ENCODE peak calls at places on chromosome 19, in four cellular contexts. One of them, this sample, is unnamed. For H3K4me1, the result is how much of the 10 kb centered on the place peaks cover.

GRCh38 chr19:45097776-45098520 is 5.0 kb downstream of the PPP1R37 start:
- DNase-seq in A549: peak
- DNase-seq in heart right ventricle: peak
- DNase-seq in fibroblast of lung: peak
- DNase-seq in this sample: peak

GRCh38 chr19:46710687-46711086 is 6.2 kb downstream of the PRKD2 start:
- DNase-seq in A549: no peak
- DNase-seq in fibroblast of lung: no peak
- DNase-seq in heart right ventricle: no peak
- DNase-seq in this sample: no peak

GRCh38 chr19:29154163-29154562 is 58.8 kb downstream of the UQCRFS1 start:
- DNase-seq in A549: no peak
- DNase-seq in heart right ventricle: no peak
- DNase-seq in fibroblast of lung: no peak
- DNase-seq in this sample: no peak

GRCh38 chr19:48400018-48400742 is 6.7 kb downstream of the GRIN2D start:
- DNase-seq in A549: peak
- DNase-seq in heart right ventricle: peak
- DNase-seq in fibroblast of lung: peak
- DNase-seq in this sample: peak

GRCh38 chr19:1411255-1412191 is 4.1 kb downstream of the DAZAP1 start:
- DNase-seq in heart right ventricle: peak
- DNase-seq in fibroblast of lung: peak
- DNase-seq in A549: no peak
- DNase-seq in this sample: no peak

GRCh38 chr19:12695997-12696365 is 450 bp downstream of the FBXW9 start:
- DNase-seq in A549: no peak
- DNase-seq in fibroblast of lung: no peak
- DNase-seq in heart right ventricle: no peak
- DNase-seq in this sample: no peak

GRCh38 chr19:29387586-29387985 is 138.2 kb upstream of the VSTM2B start:
- DNase-seq in fibroblast of lung: no peak
- DNase-seq in A549: no peak
- DNase-seq in heart right ventricle: no peak
- DNase-seq in this sample: no peak

GRCh38 chr19:53161123-53161522 is 2.3 kb upstream of the ZNF347 start:
- DNase-seq in heart right ventricle: no peak
- DNase-seq in fibroblast of lung: no peak
- DNase-seq in A549: no peak
- DNase-seq in this sample: no peak

GRCh38 chr19:6038634-6039405 is 60.9 kb upstream of the RANBP3 start:
- DNase-seq in heart right ventricle: no peak
- DNase-seq in fibroblast of lung: peak
- DNase-seq in A549: no peak
- DNase-seq in this sample: no peak

GRCh38 chr19:46386151-46386550 is 27.2 kb downstream of the CCDC8 start:
- DNase-seq in A549: no peak
- DNase-seq in heart right ventricle: no peak
- DNase-seq in fibroblast of lung: no peak
- DNase-seq in this sample: no peak

GRCh38 chr19:32677657-32678056 is 2.0 kb downstream of the RGS9BP start:
- DNase-seq in A549: no peak
- DNase-seq in heart right ventricle: no peak
- DNase-seq in fibroblast of lung: no peak
- DNase-seq in this sample: peak

GRCh38 chr19:48489608-48490216 is 20.5 kb downstream of the CYTH2 start:
- DNase-seq in heart right ventricle: peak
- DNase-seq in A549: peak
- DNase-seq in fibroblast of lung: peak
- DNase-seq in this sample: peak

GRCh38 chr19:44587863-44588752 is 25.3 kb upstream of the IGSF23 start:
- DNase-seq in fibroblast of lung: peak
- DNase-seq in heart right ventricle: no peak
- DNase-seq in A549: peak
- DNase-seq in this sample: peak

GRCh38 chr19:38831142-38831605 is 420 bp downstream of the ECH1 start:
- DNase-seq in A549: peak
- DNase-seq in fibroblast of lung: peak
- DNase-seq in heart right ventricle: peak
- DNase-seq in this sample: peak

GRCh38 chr19:3175761-3176714 is 2.5 kb upstream of the S1PR4 start:
- DNase-seq in heart right ventricle: no peak
- DNase-seq in A549: peak
- DNase-seq in fibroblast of lung: peak
- DNase-seq in this sample: no peak

DNA sequence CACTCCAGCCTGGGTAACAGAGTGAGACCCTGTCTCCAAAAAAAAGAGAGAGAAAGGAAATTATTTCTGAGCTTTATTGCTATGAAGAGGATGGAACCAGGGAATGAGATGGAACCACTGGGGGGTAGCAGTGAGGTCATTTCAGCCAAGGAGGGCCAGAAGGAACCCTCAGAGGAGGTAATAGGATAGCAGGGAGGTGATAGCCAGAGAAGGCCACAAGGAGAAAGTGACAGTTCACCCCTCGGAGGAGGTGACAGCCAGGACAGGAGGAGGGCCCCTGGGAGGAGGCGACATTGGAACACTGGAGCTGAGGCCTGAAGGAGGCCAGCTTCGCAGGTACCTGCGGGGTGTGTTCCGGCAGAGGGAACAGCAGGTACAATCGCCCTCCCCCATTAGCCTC is 695 bp upstream of the PGPEP1 start:
- DNase-seq in A549: peak
- DNase-seq in fibroblast of lung: no peak
- DNase-seq in heart right ventricle: no peak
- DNase-seq in this sample: no peak
- TF ChIP-seq CTCF in A549: peak
- TF ChIP-seq CTCF in fibroblast of lung: peak
- TF ChIP-seq CTCF in heart right ventricle: peak
- TF ChIP-seq CTCF in this sample: peak

GRCh38 chr19:54324071-54324470 is 11.1 kb upstream of the LILRA5 start:
- DNase-seq in heart right ventricle: no peak
- DNase-seq in A549: no peak
- DNase-seq in fibroblast of lung: no peak
- DNase-seq in this sample: no peak

GRCh38 chr19:54329476-54330165 is 9.3 kb downstream of the LILRA4 start:
- DNase-seq in A549: no peak
- DNase-seq in fibroblast of lung: no peak
- DNase-seq in heart right ventricle: no peak
- DNase-seq in this sample: no peak

GRCh38 chr19:54320271-54320670 is 7.3 kb upstream of the LILRA5 start:
- DNase-seq in heart right ventricle: no peak
- DNase-seq in fibroblast of lung: no peak
- DNase-seq in A549: no peak
- DNase-seq in this sample: no peak

GRCh38 chr19:54325194-54325621 is 12.2 kb upstream of the LILRA5 start:
- DNase-seq in A549: peak
- DNase-seq in fibroblast of lung: peak
- DNase-seq in heart right ventricle: no peak
- DNase-seq in this sample: peak

DNA sequence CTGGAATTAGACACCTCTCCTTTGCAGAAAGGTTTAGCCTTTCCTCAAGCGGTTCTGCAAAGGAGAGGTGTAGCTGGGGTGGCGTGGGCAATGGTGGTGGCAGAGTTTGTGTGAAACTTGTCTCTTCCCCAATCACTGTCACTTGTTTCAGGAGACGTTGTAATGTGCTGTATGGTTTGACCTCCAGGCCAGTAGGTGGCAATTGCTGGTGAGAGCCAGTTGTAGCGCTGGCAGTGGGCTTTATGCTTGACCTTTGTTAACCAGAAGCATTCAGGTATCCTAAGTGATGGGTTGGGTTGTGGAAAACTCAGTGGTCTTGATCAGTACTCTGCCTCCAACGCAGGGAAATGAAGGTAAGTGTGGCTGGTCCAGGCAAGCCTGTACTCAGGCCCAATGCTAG is 12.7 kb upstream of the LILRA5 start:
- DNase-seq in fibroblast of lung: no peak
- DNase-seq in A549: no peak
- DNase-seq in heart right ventricle: no peak
- DNase-seq in this sample: no peak
- H3K27ac ChIP-seq in fibroblast of lung: no peak
- H3K27ac ChIP-seq in A549: no peak
- H3K27ac ChIP-seq in heart right ventricle: no peak
- H3K27ac ChIP-seq in this sample: no peak

DNA sequence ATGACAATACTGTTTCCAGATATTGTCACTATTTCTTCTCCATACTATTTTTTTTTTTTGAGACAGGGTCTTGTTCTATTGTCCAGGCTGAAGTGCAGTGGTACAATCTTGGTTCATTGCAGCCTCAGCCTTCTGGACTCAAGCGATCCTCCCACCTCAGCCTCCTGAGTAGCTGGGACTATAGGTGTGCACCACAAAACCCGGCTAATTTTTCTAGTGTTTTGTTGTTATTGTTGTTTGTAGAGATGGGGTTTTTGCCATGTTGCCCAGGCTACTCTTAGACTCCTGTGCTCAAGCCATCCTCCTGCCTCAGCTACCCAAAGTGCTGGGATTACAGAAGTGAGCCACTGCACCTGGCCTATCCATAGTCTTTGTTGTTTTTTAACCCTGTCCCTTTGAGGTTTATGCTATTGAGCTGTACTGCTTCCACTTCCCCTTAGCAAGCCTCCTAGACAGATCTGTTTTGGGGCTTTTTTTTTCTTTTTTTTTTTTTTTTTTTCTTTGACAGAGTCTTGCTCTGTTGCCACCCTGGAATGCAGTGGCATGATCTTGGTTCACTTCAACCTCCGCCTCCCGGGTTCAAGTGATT is 27.6 kb upstream of the MAP3K10 start:
- DNase-seq in fibroblast of lung: no peak
- DNase-seq in heart right ventricle: no peak
- DNase-seq in A549: no peak
- DNase-seq in this sample: no peak
- H3K4me1 ChIP-seq in fibroblast of lung: under half
- H3K4me1 ChIP-seq in heart right ventricle: under half
- H3K4me1 ChIP-seq in A549: under half
- H3K4me1 ChIP-seq in this sample: under half

GRCh38 chr19:41859618-41860418 is at the start of gene RPS19:
- DNase-seq in heart right ventricle: peak
- DNase-seq in fibroblast of lung: peak
- DNase-seq in A549: peak
- DNase-seq in this sample: peak
- TF ChIP-seq CTCF in heart right ventricle: peak
- TF ChIP-seq CTCF in fibroblast of lung: peak
- TF ChIP-seq CTCF in A549: peak
- TF ChIP-seq CTCF in this sample: peak

DNA sequence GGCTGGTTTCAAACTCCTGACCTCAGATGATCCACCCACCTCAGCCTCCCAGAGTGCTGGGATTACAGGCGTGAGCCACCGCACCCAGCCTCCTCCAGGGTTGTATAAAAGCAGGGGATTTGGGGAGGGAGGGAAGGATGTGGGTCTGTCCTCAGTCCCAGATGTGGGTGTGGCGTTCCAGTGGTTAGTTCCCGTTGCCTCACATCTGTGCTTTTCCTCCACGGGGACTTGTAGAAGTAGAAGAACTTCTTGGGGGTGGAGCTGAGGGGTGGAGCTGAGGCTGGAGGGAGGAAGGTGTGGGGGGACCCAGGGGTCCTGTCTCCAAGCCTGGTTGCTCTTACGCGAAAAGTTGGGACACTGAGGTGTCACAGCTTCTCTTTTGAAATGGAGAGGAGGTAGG is 514 bp upstream of the MCEMP1 start:
- DNase-seq in heart right ventricle: no peak
- DNase-seq in A549: no peak
- DNase-seq in fibroblast of lung: no peak
- DNase-seq in this sample: no peak
- H3K27ac ChIP-seq in heart right ventricle: no peak
- H3K27ac ChIP-seq in A549: no peak
- H3K27ac ChIP-seq in fibroblast of lung: no peak
- H3K27ac ChIP-seq in this sample: no peak

GRCh38 chr19:35110974-35111373 is 4.6 kb upstream of the FXYD3 start:
- DNase-seq in A549: no peak
- DNase-seq in heart right ventricle: no peak
- DNase-seq in fibroblast of lung: no peak
- DNase-seq in this sample: no peak
- H3K4me1 ChIP-seq in A549: under half
- H3K4me1 ChIP-seq in heart right ventricle: under half
- H3K4me1 ChIP-seq in fibroblast of lung: under half
- H3K4me1 ChIP-seq in this sample: under half

GRCh38 chr19:16338470-16339360 is 14.1 kb downstream of the KLF2 start:
- DNase-seq in A549: peak
- DNase-seq in heart right ventricle: no peak
- DNase-seq in fibroblast of lung: peak
- DNase-seq in this sample: peak
- TF ChIP-seq CTCF in A549: no peak
- TF ChIP-seq CTCF in heart right ventricle: peak
- TF ChIP-seq CTCF in fibroblast of lung: peak
- TF ChIP-seq CTCF in this sample: no peak

GRCh38 chr19:51357952-51358351 is 8.2 kb downstream of the ETFB start:
- DNase-seq in fibroblast of lung: no peak
- DNase-seq in A549: no peak
- DNase-seq in heart right ventricle: no peak
- DNase-seq in this sample: no peak

GRCh38 chr19:51365211-51366049 is 758 bp downstream of the ETFB start:
- DNase-seq in A549: peak
- DNase-seq in fibroblast of lung: peak
- DNase-seq in heart right ventricle: peak
- DNase-seq in this sample: peak

GRCh38 chr19:51364200-51365106 is 1.7 kb downstream of the ETFB start:
- DNase-seq in fibroblast of lung: no peak
- DNase-seq in heart right ventricle: no peak
- DNase-seq in A549: peak
- DNase-seq in this sample: no peak

GRCh38 chr19:51359294-51359693 is 6.9 kb downstream of the ETFB start:
- DNase-seq in heart right ventricle: no peak
- DNase-seq in A549: peak
- DNase-seq in fibroblast of lung: peak
- DNase-seq in this sample: no peak

GRCh38 chr19:51361228-51361627 is 5.0 kb downstream of the ETFB start:
- DNase-seq in heart right ventricle: no peak
- DNase-seq in A549: no peak
- DNase-seq in fibroblast of lung: no peak
- DNase-seq in this sample: no peak
- H3K27ac ChIP-seq in heart right ventricle: no peak
- H3K27ac ChIP-seq in A549: peak
- H3K27ac ChIP-seq in fibroblast of lung: no peak
- H3K27ac ChIP-seq in this sample: no peak